ENCODE peak calls at places on chromosomes 5 and 9, in five cellular contexts. M is pancreas, T is breast epithelium, W is AG09319, L is fibroblast of mammary gland. U is an unnamed sample.

GRCh38 chr9:6584881-6585597 is 60.5 kb downstream of the GLDC start:
- DNase-seq in M (no peak), T (no peak), W (no peak), L (peak; percentile 55), U (no peak)

GRCh38 chr9:129383005-129383414 is 204.9 kb upstream of the IER5L start:
- DNase-seq in M (peak; percentile 93), T (peak; percentile 87), W (no peak), L (no peak), U (no peak)

GRCh38 chr5:107247427-107247826 is 423.3 kb downstream of the EFNA5 start:
- DNase-seq in M (no peak), T (no peak), W (no peak), L (peak; percentile 16), U (no peak)

GRCh38 chr5:111383288-111383970 is 128.9 kb downstream of the STARD4 start:
- DNase-seq in M (no peak), T (no peak), W (no peak), L (peak; percentile 59), U (no peak)

GRCh38 chr5:168750926-168751325 is 171.8 kb upstream of the PANK3 start:
- DNase-seq in M (no peak), T (no peak), W (no peak), L (no peak), U (no peak)

GRCh38 chr5:40277161-40277906 is 402.4 kb upstream of the PTGER4 start:
- DNase-seq in M (no peak), T (no peak), W (no peak), L (no peak), U (no peak)

GRCh38 chr5:111004291-111004690 is 67.2 kb upstream of the TSLP start:
- DNase-seq in M (no peak), T (no peak), W (no peak), L (no peak), U (no peak)

GRCh38 chr5:138425079-138425478 is 13.8 kb upstream of the REEP2 start:
- DNase-seq in M (no peak), T (no peak), W (no peak), L (no peak), U (no peak)

GRCh38 chr9:15295761-15296405 is 11.1 kb downstream of the TTC39B start:
- DNase-seq in M (no peak), T (no peak), W (no peak), L (peak; percentile 91), U (no peak)

GRCh38 chr5:84718377-84718776 is 333.7 kb upstream of the EDIL3 start:
- DNase-seq in M (no peak), T (no peak), W (no peak), L (no peak), U (no peak)

GRCh38 chr5:36491860-36492259 is 114.5 kb upstream of the SLC1A3 start:
- DNase-seq in M (no peak), T (no peak), W (no peak), L (peak; percentile 19), U (no peak)

GRCh38 chr5:153902026-153902425 is 136.7 kb downstream of the FAM114A2 start:
- DNase-seq in M (no peak), T (no peak), W (no peak), L (peak; percentile 8), U (no peak)

GRCh38 chr9:81474792-81475191 is 214.6 kb downstream of the TLE1 start:
- DNase-seq in M (no peak), T (no peak), W (no peak), L (no peak), U (no peak)

GRCh38 chr5:133048993-133049725 is 2.7 kb upstream of the HSPA4 start:
- DNase-seq in M (no peak), T (no peak), W (no peak), L (no peak), U (no peak)

GRCh38 chr5:36607114-36607561 is 732 bp downstream of the SLC1A3 start:
- DNase-seq in M (no peak), T (no peak), W (no peak), L (peak; percentile 62), U (no peak)

GRCh38 chr9:96874947-96875459 is 20.7 kb upstream of the ZNF782 start:
- DNase-seq in M (no peak), T (peak; percentile 71), W (no peak), L (peak; percentile 91), U (no peak)

U was measured in thoracic aorta.